ENCODE peak calls at places on chromosomes 6 and 20, in five cellular contexts. P is stimulated activated CD4-positive, alpha-beta T cell treated with anti-CD3 and anti-CD28 coated beads, Interleukin-4, amount 100 ng/mL, for 48 hours; V is T1000; G is T-helper 2 cell; Q is Calu3. J is an unnamed sample.
A peak's percentile ranks its signal among the peaks of the same experiment; 100 is the strongest.

GRCh38 chr6:89475634-89476033 is 42.7 kb downstream of the ANKRD6 start:
- DNase-seq in P (no peak), V (no peak), G (no peak), Q (no peak), J (no peak)

GRCh38 chr6:53647437-53648094 is 18.0 kb downstream of the KLHL31 start:
- DNase-seq in P (no peak), V (no peak), G (no peak), Q (no peak), J (no peak)

GRCh38 chr6:11769816-11770545 is 8.6 kb downstream of the ADTRP start:
- DNase-seq in P (no peak), V (no peak), G (no peak), Q (peak; percentile 19), J (no peak)

GRCh38 chr20:23629017-23629541 is 8.7 kb downstream of the CST3 start:
- DNase-seq in P (no peak), V (peak; percentile 44), G (no peak), Q (peak; percentile 28), J (no peak)

GRCh38 chr20:38217791-38218565 is 42.6 kb downstream of the KIAA1755 start:
- DNase-seq in P (no peak), V (peak; percentile 81), G (no peak), Q (peak; percentile 77), J (peak; percentile 65)

GRCh38 chr6:118387921-118388701 is 160.0 kb upstream of the PLN start:
- DNase-seq in P (no peak), V (peak; percentile 12), G (no peak), Q (peak; percentile 24), J (no peak)

GRCh38 chr6:53793318-53793975 is 1.4 kb upstream of the LRRC1 start:
- DNase-seq in P (peak; percentile 27), V (no peak), G (no peak), Q (peak; percentile 70), J (peak; percentile 42)

GRCh38 chr6:45076217-45076616 is 251.9 kb upstream of the RUNX2 start:
- DNase-seq in P (no peak), V (no peak), G (no peak), Q (no peak), J (no peak)

GRCh38 chr20:56249244-56249955 is 868 bp downstream of the MC3R start:
- DNase-seq in P (peak; percentile 14), V (no peak), G (no peak), Q (peak; percentile 4), J (no peak)

GRCh38 chr20:47358672-47359532 is 2.4 kb upstream of the ZMYND8 start:
- DNase-seq in P (no peak), V (peak; percentile 74), G (no peak), Q (peak; percentile 94), J (peak; percentile 65)

GRCh38 chr6:101824551-101825345 is 431.2 kb downstream of the GRIK2 start:
- DNase-seq in P (no peak), V (no peak), G (no peak), Q (no peak), J (no peak)

GRCh38 chr20:59824711-59825562 is 108.5 kb downstream of the SYCP2 start:
- DNase-seq in P (no peak), V (no peak), G (no peak), Q (no peak), J (no peak)

GRCh38 chr6:169640983-169641382 is 60.8 kb downstream of the WDR27 start:
- DNase-seq in P (no peak), V (no peak), G (no peak), Q (no peak), J (no peak)

GRCh38 chr6:136969433-136969832 is 47.3 kb downstream of the SLC35D3 start:
- DNase-seq in P (no peak), V (no peak), G (no peak), Q (no peak), J (peak; percentile 46)

GRCh38 chr6:135936606-135937005 is 85.1 kb downstream of the PDE7B start:
- DNase-seq in P (no peak), V (no peak), G (no peak), Q (no peak), J (no peak)

GRCh38 chr6:85261250-85261649 is 188.6 kb upstream of the NT5E start:
- DNase-seq in P (no peak), V (no peak), G (no peak), Q (no peak), J (no peak)

GRCh38 chr20:58439974-58440767 is 51.1 kb downstream of the VAPB start:
- DNase-seq in P (no peak), V (no peak), G (no peak), Q (no peak), J (no peak)